ENCODE peak calls at places on chromosomes 3 and 15, in five cellular contexts. I is A549, K is endothelial cell of umbilical vein, W is HepG2, O is H1. H is an unnamed sample.

GRCh38 chr15:68201153-68201878 is 3.8 kb downstream of the CALML4 start:
- DNase-seq in W (no peak), K (no peak), I (no peak), O (peak), H (no peak)

GRCh38 chr3:12187448-12188327 is 29.0 kb upstream of the TIMP4 start:
- DNase-seq in K (peak), I (no peak), W (no peak), O (no peak), H (no peak)

GRCh38 chr3:40191850-40192448 is 117.6 kb upstream of the EIF1B start:
- DNase-seq in W (peak), K (peak), O (peak), I (peak), H (peak)

GRCh38 chr3:67678665-67679064 is 24.3 kb upstream of the SUCLG2 start:
- DNase-seq in I (no peak), W (no peak), O (no peak), K (no peak), H (no peak)

GRCh38 chr15:50751394-50751793 is 14.1 kb downstream of the SPPL2A start:
- DNase-seq in K (no peak), O (no peak), I (no peak), W (no peak), H (no peak)

GRCh38 chr15:44801368-44801767 is 65.0 kb downstream of the TRIM69 start:
- DNase-seq in I (no peak), K (no peak), W (peak), O (no peak), H (no peak)

GRCh38 chr3:161372321-161373260 is 1.3 kb upstream of the SPTSSB start:
- DNase-seq in O (peak), I (peak), W (no peak), K (peak), H (no peak)

GRCh38 chr3:129000742-129001100 is 383 bp upstream of the EFCC1 start:
- DNase-seq in W (no peak), K (peak), O (no peak), I (no peak), H (no peak)

GRCh38 chr15:31272558-31273257 is 53.9 kb upstream of the KLF13 start:
- DNase-seq in I (no peak), K (no peak), W (no peak), O (peak), H (no peak)

GRCh38 chr3:129424185-129424841 is 4.1 kb downstream of the EFCAB12 start:
- DNase-seq in O (no peak), K (no peak), I (no peak), W (peak), H (peak)

GRCh38 chr3:195757827-195758226 is 37.0 kb downstream of the MUC20 start:
- DNase-seq in O (peak), K (no peak), I (no peak), W (no peak), H (no peak)

GRCh38 chr15:33994005-33994615 is 25.8 kb downstream of the CHRM5 start:
- DNase-seq in O (peak), W (peak), I (no peak), K (peak), H (no peak)

GRCh38 chr15:88465633-88466219 is 1.5 kb downstream of the MRPL46 start:
- DNase-seq in K (peak), I (no peak), W (peak), O (no peak), H (peak)

GRCh38 chr15:38216763-38217162 is 35.9 kb upstream of the SPRED1 start:
- DNase-seq in O (no peak), W (peak), I (no peak), K (no peak), H (no peak)

GRCh38 chr3:143035466-143036214 is 34.3 kb downstream of the U2SURP start:
- DNase-seq in W (no peak), K (no peak), I (no peak), O (no peak), H (no peak)

GRCh38 chr15:29675791-29676301 is 146.4 kb downstream of the TJP1 start:
- DNase-seq in O (peak), W (no peak), K (no peak), I (no peak), H (no peak)

GRCh38 chr15:88878720-88879184 is 16.6 kb downstream of the HAPLN3 start:
- DNase-seq in K (peak), I (peak), O (peak), W (peak), H (peak)

GRCh38 chr3:155585384-155585783 is 159.5 kb downstream of the PLCH1 start:
- DNase-seq in I (no peak), O (no peak), K (no peak), W (no peak), H (no peak)

GRCh38 chr3:123028233-123028828 is 768 bp upstream of the SEMA5B start:
- DNase-seq in O (no peak), K (peak), W (peak), I (peak), H (peak)

GRCh38 chr3:171981271-171981605 is 58.1 kb upstream of the FNDC3B start:
- DNase-seq in W (no peak), I (no peak), K (no peak), O (no peak), H (no peak)

GRCh38 chr3:44058868-44059203 is 182.8 kb upstream of the TOPAZ1 start:
- DNase-seq in I (no peak), O (no peak), W (no peak), K (no peak), H (no peak)

GRCh38 chr3:44060164-44060563 is 181.5 kb upstream of the TOPAZ1 start:
- DNase-seq in W (no peak), I (no peak), K (no peak), O (no peak), H (no peak)

GRCh38 chr3:44055951-44056350 is 185.7 kb upstream of the TOPAZ1 start:
- DNase-seq in K (no peak), O (no peak), I (no peak), W (no peak), H (no peak)

GRCh38 chr3:44056446-44057240 is 185.0 kb upstream of the TOPAZ1 start:
- DNase-seq in O (no peak), W (no peak), I (no peak), K (no peak), H (no peak)

DNA sequence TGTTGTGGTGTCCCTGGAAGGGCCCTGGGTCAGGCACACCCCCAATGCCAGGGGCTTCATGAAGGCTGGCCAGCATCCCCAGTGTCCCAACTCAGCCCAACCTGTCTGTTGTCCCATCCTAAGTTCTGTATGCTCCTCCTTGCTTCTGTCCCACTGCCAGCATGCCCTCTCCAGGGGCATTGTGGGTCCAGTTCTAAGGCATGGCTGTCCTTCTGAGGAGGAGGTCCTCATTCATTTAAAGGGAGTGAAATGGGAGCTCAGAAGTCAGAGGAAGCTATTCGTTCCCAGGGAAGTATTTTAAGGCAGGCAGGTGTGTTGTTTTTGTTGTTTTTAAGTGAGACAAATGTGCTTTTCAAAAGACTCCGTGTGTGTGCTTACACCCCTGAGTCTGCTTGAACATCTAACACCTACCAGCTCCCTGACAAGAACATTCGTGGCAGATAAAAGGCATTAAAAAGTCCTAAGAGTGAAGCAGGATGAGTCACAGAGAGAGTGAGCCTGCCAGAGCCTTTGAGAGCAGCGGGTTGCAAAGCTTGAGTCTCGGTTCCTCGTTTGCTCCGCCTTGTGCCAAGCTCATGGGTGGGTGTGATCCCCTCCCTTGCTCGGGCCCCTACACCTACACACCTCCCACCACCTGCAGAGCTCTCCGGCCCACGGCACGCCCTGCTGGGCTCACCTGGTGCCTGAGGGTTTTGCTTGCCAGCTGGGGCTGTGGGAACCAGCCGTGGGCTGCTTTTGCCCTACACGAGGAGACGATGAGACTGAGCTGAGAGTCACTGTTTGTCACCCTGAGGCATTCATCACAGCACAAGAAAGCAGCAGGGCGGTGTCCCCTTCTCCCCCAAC is 183.4 kb upstream of the TOPAZ1 start:
- DNase-seq in K (no peak), O (no peak), W (no peak), I (no peak), H (no peak)
- H3K4me3 ChIP-seq in K (no peak), O (no peak), W (no peak), I (no peak), H (no peak)

GRCh38 chr3:50230106-50230832 is 5.7 kb upstream of the GNAI2 start:
- DNase-seq in O (no peak), W (no peak), I (no peak), K (no peak), H (no peak)

GRCh38 chr3:50233176-50233575 is 2.8 kb upstream of the GNAI2 start:
- DNase-seq in I (no peak), W (no peak), K (no peak), O (no peak), H (no peak)

GRCh38 chr3:50229490-50229889 is 6.5 kb upstream of the GNAI2 start:
- DNase-seq in K (no peak), I (no peak), O (no peak), W (no peak), H (no peak)

GRCh38 chr3:50230833-50231125 is 5.2 kb upstream of the GNAI2 start:
- DNase-seq in O (no peak), W (no peak), K (no peak), I (no peak), H (no peak)

DNA sequence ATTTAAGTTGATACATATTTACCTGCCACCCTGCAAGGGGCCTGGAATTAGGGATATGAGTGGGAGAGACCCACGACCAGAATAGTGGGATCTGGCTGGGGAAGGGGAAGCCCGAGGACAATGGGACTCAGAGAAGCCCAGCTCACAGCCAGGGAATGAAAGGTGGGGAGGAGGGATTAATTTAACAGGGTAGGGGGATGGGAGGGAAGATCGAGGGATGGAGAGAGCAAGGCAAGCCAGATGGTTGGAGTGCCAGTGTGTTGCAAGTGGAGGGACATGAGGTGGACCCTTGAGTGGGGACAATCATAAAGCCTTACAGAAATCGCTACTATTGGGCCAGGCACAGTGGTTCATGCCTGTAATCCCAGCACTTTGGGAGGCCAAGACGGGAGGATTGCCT is 4.4 kb upstream of the GNAI2 start:
- DNase-seq in K (no peak), W (no peak), O (no peak), I (no peak), H (no peak)
- H3K4me2 ChIP-seq in K (no peak), W (no peak), O (no peak), I (no peak), H (no peak)

DNA sequence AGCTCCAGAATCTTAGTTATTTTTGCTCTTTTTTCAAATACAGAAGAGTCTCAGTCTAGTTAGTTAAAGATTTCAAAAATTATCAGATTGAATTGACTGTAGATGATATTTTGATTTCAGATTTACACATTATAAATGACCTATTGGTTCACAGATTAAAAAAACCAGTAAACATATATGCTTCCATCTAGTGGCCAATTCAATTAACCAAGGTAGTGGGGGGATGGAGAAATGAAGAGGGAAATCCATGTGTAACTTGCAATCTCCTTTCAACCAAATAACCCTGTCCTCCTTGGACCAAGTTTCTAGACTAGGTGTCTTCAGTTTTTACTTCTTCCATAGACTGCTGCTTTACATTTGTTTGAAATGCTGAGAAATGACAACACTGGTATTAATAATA is 789.8 kb downstream of the ROBO1 start:
- DNase-seq in K (peak), I (peak), W (peak), O (no peak), H (no peak)
- TF ChIP-seq JUN in K (no peak), I (no peak), W (no peak), O (no peak), H (no peak)

GRCh38 chr3:156615592-156616173 is 58.7 kb upstream of the TIPARP start:
- DNase-seq in K (peak), O (no peak), W (no peak), I (no peak), H (no peak)
- H3K4me3 ChIP-seq in K (no peak), O (no peak), W (no peak), I (no peak), H (no peak)